ENCODE peak calls at places on chromosomes 6 and 20, in nine cellular contexts. F is GM12878, O is WTC11, N is K562, T is A549, K is endothelial cell of umbilical vein, G is HCT116, U is H1, Q is HepG2. H is an unnamed sample.

GRCh38 chr6:83709748-83710050 is 798 bp upstream of the SNAP91 start:
- DNase-seq in F (no peak), O (no peak), N (no peak), T (no peak), K (no peak), G (no peak), U (no peak), Q (no peak), H (no peak)

GRCh38 chr6:79168695-79168980 is 65.8 kb downstream of the HMGN3 start:
- DNase-seq in F (no peak), O (no peak), N (no peak), T (no peak), K (no peak), G (no peak), U (no peak), Q (no peak), H (no peak)

GRCh38 chr6:10521104-10521808 is at the start of gene GCNT2:
- DNase-seq in F (no peak), O (peak), N (no peak), T (peak), K (peak), G (no peak), U (peak), Q (peak), H (peak)

GRCh38 chr6:106466211-106466610 is 105.7 kb downstream of the CRYBG1 start:
- DNase-seq in F (no peak), O (no peak), N (no peak), T (no peak), K (no peak), G (no peak), U (no peak), Q (no peak), H (no peak)

GRCh38 chr6:34536251-34536958 is 19.7 kb downstream of the SPDEF start:
- DNase-seq in F (no peak), O (no peak), N (no peak), T (no peak), K (no peak), G (no peak), U (no peak), Q (no peak), H (no peak)

GRCh38 chr20:57957397-57958049 is 247.7 kb upstream of the PMEPA1 start:
- DNase-seq in F (no peak), O (no peak), N (no peak), T (no peak), K (no peak), G (no peak), U (no peak), Q (no peak), H (no peak)

GRCh38 chr6:111657146-111657545 is 51.5 kb upstream of the TRAF3IP2 start:
- DNase-seq in F (no peak), O (no peak), N (no peak), T (peak), K (peak), G (no peak), U (no peak), Q (peak), H (no peak)

GRCh38 chr6:33609019-33609418 is 12.1 kb upstream of the ITPR3 start:
- DNase-seq in F (no peak), O (no peak), N (no peak), T (no peak), K (no peak), G (no peak), U (no peak), Q (no peak), H (no peak)

GRCh38 chr6:161963634-161964244 is 689.9 kb upstream of the AGPAT4 start:
- DNase-seq in F (no peak), O (no peak), N (no peak), T (no peak), K (no peak), G (no peak), U (no peak), Q (no peak), H (no peak)

DNA sequence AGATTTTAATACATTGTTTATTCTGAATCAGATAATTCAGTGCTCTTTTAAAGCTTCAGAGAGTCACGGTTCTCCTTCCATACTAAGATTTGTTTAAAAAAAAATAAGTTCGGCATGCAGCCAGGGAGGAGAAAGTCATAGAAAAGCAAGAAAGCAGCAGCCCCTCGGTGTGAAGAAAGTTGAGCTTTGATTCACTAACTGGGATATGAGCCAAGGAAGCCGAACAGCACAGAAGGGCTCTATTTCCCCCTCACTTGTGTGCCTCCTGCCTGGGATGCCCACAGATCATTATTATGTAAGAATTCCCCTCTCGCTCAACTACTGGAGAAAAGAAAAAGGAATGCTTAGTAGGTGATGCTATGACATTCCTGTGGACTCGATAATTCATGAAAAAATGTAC is 69.3 kb upstream of the SYNJ2 start:
- DNase-seq in F (no peak), O (no peak), N (no peak), T (no peak), K (peak), G (no peak), U (no peak), Q (no peak), H (no peak)
- TF ChIP-seq MAX in F (no peak), O (no peak), N (no peak), T (no peak), K (no peak), G (no peak), U (no peak), Q (no peak), H (no peak)

GRCh38 chr6:56757585-56757984 is 114.9 kb upstream of the DST start:
- DNase-seq in F (no peak), O (no peak), N (no peak), T (peak), K (peak), G (no peak), U (no peak), Q (peak), H (peak)
- TF ChIP-seq MAX in F (no peak), O (no peak), N (no peak), T (no peak), K (no peak), G (no peak), U (no peak), Q (no peak), H (no peak)

GRCh38 chr6:89793586-89793985 is 26.0 kb downstream of the MDN1 start:
- DNase-seq in F (no peak), O (no peak), N (no peak), T (no peak), K (no peak), G (no peak), U (no peak), Q (no peak), H (no peak)
- TF ChIP-seq MAX in F (no peak), O (no peak), N (no peak), T (no peak), K (no peak), G (no peak), U (no peak), Q (no peak), H (no peak)

DNA sequence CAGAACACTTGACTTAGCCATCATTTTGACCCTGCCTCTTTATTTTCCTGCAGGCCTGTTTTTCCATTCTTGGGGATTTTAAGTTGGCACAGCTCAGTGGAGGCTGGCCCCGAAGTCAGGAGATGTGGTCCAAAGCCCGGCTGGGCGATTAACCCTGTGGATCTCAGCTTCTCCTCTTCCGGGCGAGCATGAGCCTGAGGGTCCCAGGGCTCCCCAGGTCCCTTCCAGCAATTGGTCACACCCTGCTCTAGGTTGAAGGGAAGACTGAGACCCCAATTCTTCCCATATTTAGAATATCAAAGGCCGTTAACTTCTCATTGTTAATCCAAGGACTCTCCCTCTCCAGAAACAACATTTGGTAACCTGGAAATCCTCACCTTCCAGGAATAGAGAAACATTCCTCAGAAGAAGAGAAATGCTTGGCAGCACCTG is 2.3 kb downstream of the THBS2 start:
- DNase-seq in F (no peak), O (no peak), N (no peak), T (no peak), K (no peak), G (no peak), U (no peak), Q (no peak), H (no peak)
- TF ChIP-seq MAX in F (no peak), O (no peak), N (no peak), T (no peak), K (no peak), G (no peak), U (no peak), Q (no peak), H (no peak)

DNA sequence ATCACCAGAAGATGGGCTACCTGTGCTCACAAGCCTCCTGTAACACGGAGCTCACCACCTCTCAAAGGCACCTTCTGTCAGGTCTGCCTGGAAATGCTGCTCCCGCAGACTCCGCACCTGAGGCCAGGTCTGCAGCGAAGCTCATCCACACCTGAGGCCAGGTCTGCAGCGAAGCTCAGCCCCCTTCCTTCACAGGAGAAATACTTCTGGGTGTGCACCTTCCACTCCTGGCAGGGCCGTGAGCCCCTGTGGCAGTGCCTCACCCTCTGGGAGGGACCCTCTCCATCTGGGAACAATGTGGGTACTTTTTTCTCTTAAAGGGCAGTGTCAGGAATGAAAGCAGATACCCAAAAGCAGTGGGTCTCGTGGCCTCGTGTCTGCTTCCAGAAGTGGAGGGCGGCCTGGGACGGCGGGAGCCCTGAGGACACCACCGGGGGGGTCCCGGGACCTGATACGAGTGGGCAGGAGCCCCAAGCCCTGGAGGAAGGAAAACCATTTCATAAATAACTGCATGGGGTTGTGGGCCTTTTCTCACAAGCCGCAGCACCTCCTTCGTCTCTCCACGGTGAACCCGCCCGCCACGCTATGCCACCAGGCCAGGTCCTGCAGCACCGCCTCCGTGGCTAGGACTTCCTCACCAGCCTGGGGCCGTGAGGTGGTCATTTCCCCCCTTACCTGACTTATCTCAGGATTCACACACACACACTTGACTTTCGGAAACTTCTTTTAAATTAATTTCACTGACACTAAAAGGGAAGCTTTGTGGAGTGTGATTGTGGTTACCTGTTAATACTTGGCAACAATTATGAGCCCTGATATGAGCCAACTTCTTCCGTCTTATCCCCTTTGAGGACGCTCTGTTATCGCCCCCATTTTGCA is 1.2 kb upstream of the SLCO4A1 start:
- DNase-seq in F (no peak), O (no peak), N (no peak), T (no peak), K (no peak), G (no peak), U (no peak), Q (no peak), H (peak)
- TF ChIP-seq MAX in F (no peak), O (no peak), N (no peak), T (no peak), K (no peak), G (no peak), U (no peak), Q (no peak), H (no peak)

H was measured in NB4.